ENCODE peak calls at places on chromosomes 1 and 21, in four cellular contexts. One of them, this sample, is unnamed.
A peak's percentile ranks its signal among the peaks of the same experiment; 100 is the strongest.

GRCh38 chr21:16117851-16118592 is 388.2 kb downstream of the USP25 start:
- DNase-seq in NCI-H1092 treated with DMSO at 0.1 percent for 48 hours: no peak
- DNase-seq in H7: no peak
- DNase-seq in endodermal cell: no peak
- DNase-seq in this sample: no peak

GRCh38 chr1:235979716-235980338 is 85.1 kb downstream of the NID1 start:
- DNase-seq in H7: no peak
- DNase-seq in endodermal cell: no peak
- DNase-seq in NCI-H1092 treated with DMSO at 0.1 percent for 48 hours: no peak
- DNase-seq in this sample: peak; percentile 33

GRCh38 chr21:43313221-43313938 is 113.6 kb downstream of the SIK1 start:
- DNase-seq in NCI-H1092 treated with DMSO at 0.1 percent for 48 hours: no peak
- DNase-seq in H7: no peak
- DNase-seq in endodermal cell: no peak
- DNase-seq in this sample: no peak

GRCh38 chr21:31873696-31874599 is 1.1 kb downstream of the HUNK start:
- DNase-seq in H7: peak; percentile 91
- DNase-seq in NCI-H1092 treated with DMSO at 0.1 percent for 48 hours: peak; percentile 38
- DNase-seq in endodermal cell: peak; percentile 90
- DNase-seq in this sample: no peak

GRCh38 chr1:245365071-245365470 is 210.3 kb downstream of the KIF26B start:
- DNase-seq in NCI-H1092 treated with DMSO at 0.1 percent for 48 hours: no peak
- DNase-seq in H7: no peak
- DNase-seq in endodermal cell: no peak
- DNase-seq in this sample: no peak

GRCh38 chr1:219917851-219918466 is 10.4 kb downstream of the SLC30A10 start:
- DNase-seq in H7: no peak
- DNase-seq in NCI-H1092 treated with DMSO at 0.1 percent for 48 hours: no peak
- DNase-seq in endodermal cell: no peak
- DNase-seq in this sample: no peak

GRCh38 chr1:198902616-198903140 is 263.8 kb downstream of the PTPRC start:
- DNase-seq in endodermal cell: no peak
- DNase-seq in NCI-H1092 treated with DMSO at 0.1 percent for 48 hours: no peak
- DNase-seq in H7: no peak
- DNase-seq in this sample: no peak

GRCh38 chr1:110897685-110898084 is 24.7 kb downstream of the CD53 start:
- DNase-seq in endodermal cell: no peak
- DNase-seq in NCI-H1092 treated with DMSO at 0.1 percent for 48 hours: no peak
- DNase-seq in H7: no peak
- DNase-seq in this sample: no peak

GRCh38 chr1:40648928-40649591 is 16.4 kb downstream of the RIMS3 start:
- DNase-seq in NCI-H1092 treated with DMSO at 0.1 percent for 48 hours: peak; percentile 39
- DNase-seq in endodermal cell: no peak
- DNase-seq in H7: no peak
- DNase-seq in this sample: no peak

GRCh38 chr1:168972887-168973286 is 133.6 kb upstream of the ATP1B1 start:
- DNase-seq in endodermal cell: no peak
- DNase-seq in NCI-H1092 treated with DMSO at 0.1 percent for 48 hours: no peak
- DNase-seq in H7: no peak
- DNase-seq in this sample: no peak

GRCh38 chr1:76807543-76808260 is 59.6 kb upstream of the ST6GALNAC5 start:
- DNase-seq in H7: no peak
- DNase-seq in NCI-H1092 treated with DMSO at 0.1 percent for 48 hours: no peak
- DNase-seq in endodermal cell: no peak
- DNase-seq in this sample: no peak

GRCh38 chr1:156749429-156750118 is 1.9 kb downstream of the HDGF start:
- DNase-seq in H7: no peak
- DNase-seq in NCI-H1092 treated with DMSO at 0.1 percent for 48 hours: no peak
- DNase-seq in endodermal cell: peak; percentile 41
- DNase-seq in this sample: no peak

GRCh38 chr1:229035054-229035747 is 235.7 kb upstream of the RAB4A start:
- DNase-seq in endodermal cell: no peak
- DNase-seq in H7: no peak
- DNase-seq in NCI-H1092 treated with DMSO at 0.1 percent for 48 hours: no peak
- DNase-seq in this sample: no peak

GRCh38 chr1:65722461-65722860 is 70.2 kb upstream of the PDE4B start:
- DNase-seq in H7: no peak
- DNase-seq in endodermal cell: no peak
- DNase-seq in NCI-H1092 treated with DMSO at 0.1 percent for 48 hours: no peak
- DNase-seq in this sample: no peak

GRCh38 chr1:192088496-192088895 is 69.8 kb upstream of the RGS18 start:
- DNase-seq in endodermal cell: no peak
- DNase-seq in H7: no peak
- DNase-seq in NCI-H1092 treated with DMSO at 0.1 percent for 48 hours: no peak
- DNase-seq in this sample: no peak

GRCh38 chr1:165365344-165365743 is 8.8 kb upstream of the LMX1A start:
- DNase-seq in endodermal cell: peak; percentile 74
- DNase-seq in NCI-H1092 treated with DMSO at 0.1 percent for 48 hours: no peak
- DNase-seq in H7: no peak
- DNase-seq in this sample: no peak

GRCh38 chr1:217881607-217882332 is 250.6 kb downstream of the SPATA17 start:
- DNase-seq in endodermal cell: no peak
- DNase-seq in NCI-H1092 treated with DMSO at 0.1 percent for 48 hours: no peak
- DNase-seq in H7: no peak
- DNase-seq in this sample: no peak

GRCh38 chr1:53525595-53525994 is 66.4 kb downstream of the DMRTB1 start:
- DNase-seq in endodermal cell: peak; percentile 84
- DNase-seq in H7: peak; percentile 89
- DNase-seq in NCI-H1092 treated with DMSO at 0.1 percent for 48 hours: no peak
- DNase-seq in this sample: no peak

GRCh38 chr1:175000697-175001187 is 995 bp downstream of the CACYBP start:
- DNase-seq in NCI-H1092 treated with DMSO at 0.1 percent for 48 hours: no peak
- DNase-seq in H7: no peak
- DNase-seq in endodermal cell: no peak
- DNase-seq in this sample: no peak

GRCh38 chr1:79791488-79792211 is 785.1 kb upstream of the ADGRL4 start:
- DNase-seq in NCI-H1092 treated with DMSO at 0.1 percent for 48 hours: no peak
- DNase-seq in endodermal cell: no peak
- DNase-seq in H7: no peak
- DNase-seq in this sample: no peak

GRCh38 chr1:40899230-40899870 is 37.2 kb upstream of the CITED4 start:
- DNase-seq in H7: no peak
- DNase-seq in endodermal cell: peak; percentile 80
- DNase-seq in NCI-H1092 treated with DMSO at 0.1 percent for 48 hours: no peak
- DNase-seq in this sample: no peak

GRCh38 chr1:77438239-77438913 is 156.6 kb downstream of the AK5 start:
- DNase-seq in NCI-H1092 treated with DMSO at 0.1 percent for 48 hours: no peak
- DNase-seq in endodermal cell: no peak
- DNase-seq in H7: no peak
- DNase-seq in this sample: no peak

GRCh38 chr1:154713001-154713400 is 105.0 kb upstream of the ADAR start:
- DNase-seq in endodermal cell: no peak
- DNase-seq in NCI-H1092 treated with DMSO at 0.1 percent for 48 hours: no peak
- DNase-seq in H7: no peak
- DNase-seq in this sample: no peak

GRCh38 chr21:32994305-32994704 is 31.4 kb upstream of the OLIG2 start:
- DNase-seq in H7: peak; percentile 59
- DNase-seq in endodermal cell: no peak
- DNase-seq in NCI-H1092 treated with DMSO at 0.1 percent for 48 hours: no peak
- DNase-seq in this sample: no peak

GRCh38 chr1:209627349-209628196 is 24.7 kb downstream of the LAMB3 start:
- DNase-seq in NCI-H1092 treated with DMSO at 0.1 percent for 48 hours: peak; percentile 82
- DNase-seq in endodermal cell: peak; percentile 97
- DNase-seq in H7: peak; percentile 95
- DNase-seq in this sample: peak; percentile 89

GRCh38 chr1:19072285-19072981 is 116.0 kb upstream of the IFFO2 start:
- DNase-seq in H7: no peak
- DNase-seq in NCI-H1092 treated with DMSO at 0.1 percent for 48 hours: no peak
- DNase-seq in endodermal cell: no peak
- DNase-seq in this sample: no peak

GRCh38 chr1:17561252-17561558 is 21.7 kb downstream of the ARHGEF10L start:
- DNase-seq in H7: no peak
- DNase-seq in NCI-H1092 treated with DMSO at 0.1 percent for 48 hours: no peak
- DNase-seq in endodermal cell: peak; percentile 45
- DNase-seq in this sample: peak; percentile 46

GRCh38 chr1:231923461-231924132 is 297.0 kb downstream of the DISC1 start:
- DNase-seq in H7: no peak
- DNase-seq in endodermal cell: peak; percentile 29
- DNase-seq in NCI-H1092 treated with DMSO at 0.1 percent for 48 hours: no peak
- DNase-seq in this sample: peak; percentile 49

GRCh38 chr1:204673909-204674701 is 11.4 kb downstream of the LRRN2 start:
- DNase-seq in H7: peak; percentile 69
- DNase-seq in NCI-H1092 treated with DMSO at 0.1 percent for 48 hours: peak; percentile 83
- DNase-seq in endodermal cell: no peak
- DNase-seq in this sample: no peak

GRCh38 chr1:202805886-202806511 is 2.2 kb downstream of the KDM5B start:
- DNase-seq in endodermal cell: no peak
- DNase-seq in NCI-H1092 treated with DMSO at 0.1 percent for 48 hours: no peak
- DNase-seq in H7: peak; percentile 44
- DNase-seq in this sample: no peak

GRCh38 chr1:188895611-188896010 is 1582.1 kb downstream of the BRINP3 start:
- DNase-seq in H7: no peak
- DNase-seq in NCI-H1092 treated with DMSO at 0.1 percent for 48 hours: no peak
- DNase-seq in endodermal cell: no peak
- DNase-seq in this sample: no peak

GRCh38 chr1:8321612-8322011 is 3.7 kb downstream of the SLC45A1 start:
- DNase-seq in endodermal cell: no peak
- DNase-seq in NCI-H1092 treated with DMSO at 0.1 percent for 48 hours: no peak
- DNase-seq in H7: no peak
- DNase-seq in this sample: no peak

GRCh38 chr1:51600529-51600928 is 16.4 kb upstream of the OSBPL9 start:
- DNase-seq in endodermal cell: no peak
- DNase-seq in NCI-H1092 treated with DMSO at 0.1 percent for 48 hours: no peak
- DNase-seq in H7: no peak
- DNase-seq in this sample: no peak

GRCh38 chr1:116167625-116168276 is 56.6 kb downstream of the MAB21L3 start:
- DNase-seq in endodermal cell: peak; percentile 79
- DNase-seq in H7: peak; percentile 70
- DNase-seq in NCI-H1092 treated with DMSO at 0.1 percent for 48 hours: no peak
- DNase-seq in this sample: no peak

GRCh38 chr21:34959607-34960006 is 89.5 kb downstream of the RUNX1 start:
- DNase-seq in endodermal cell: no peak
- DNase-seq in H7: no peak
- DNase-seq in NCI-H1092 treated with DMSO at 0.1 percent for 48 hours: no peak
- DNase-seq in this sample: no peak

GRCh38 chr1:215887618-215888017 is 320.5 kb downstream of the KCTD3 start:
- DNase-seq in NCI-H1092 treated with DMSO at 0.1 percent for 48 hours: peak; percentile 91
- DNase-seq in H7: no peak
- DNase-seq in endodermal cell: no peak
- DNase-seq in this sample: peak; percentile 10

This sample was measured in Ammon's horn.